ENCODE peak calls at places on chromosomes 16 and 17, in ten cellular contexts. G is A549, E is uterus, O is transverse colon, S is tibial nerve, M is ovary, I is IMR-90, Q is Peyer's patch, A is GM12891, P is heart left ventricle. J is an unnamed sample.

GRCh38 chr16:20372696-20373095 is 20.2 kb upstream of the UMOD start:
- DNase-seq in G (no peak), E (no peak), O (no peak), S (no peak), M (no peak), I (no peak), Q (no peak), A (no peak), P (no peak), J (no peak)

GRCh38 chr16:1870365-1871082 is 1.4 kb downstream of the MEIOB start:
- DNase-seq in G (peak), E (no peak), O (no peak), S (no peak), M (no peak), I (peak), Q (no peak), A (no peak), P (no peak), J (no peak)

GRCh38 chr16:30032083-30032819 is 1.2 kb upstream of the TLCD3B start:
- DNase-seq in G (no peak), E (no peak), O (peak), S (peak), M (peak), I (peak), Q (peak), A (no peak), P (no peak), J (peak)

GRCh38 chr17:39951924-39952664 is 10.7 kb upstream of the GSDMA start:
- DNase-seq in G (no peak), E (peak), O (peak), S (no peak), M (peak), I (no peak), Q (no peak), A (no peak), P (no peak), J (no peak)

GRCh38 chr17:27578718-27579085 is 52.3 kb upstream of the LGALS9 start:
- DNase-seq in G (no peak), E (no peak), O (no peak), S (no peak), M (no peak), I (peak), Q (no peak), A (peak), P (no peak), J (peak)

GRCh38 chr16:48075398-48075797 is 80.4 kb downstream of the ABCC12 start:
- DNase-seq in G (no peak), E (no peak), O (no peak), S (no peak), M (no peak), I (peak), Q (no peak), A (no peak), P (no peak), J (no peak)

GRCh38 chr17:53278466-53278865 is 544.3 kb upstream of the KIF2B start:
- DNase-seq in G (no peak), E (no peak), O (no peak), S (no peak), M (no peak), I (no peak), Q (no peak), A (no peak), P (no peak), J (no peak)

GRCh38 chr17:73786286-73786743 is 142.1 kb upstream of the SDK2 start:
- DNase-seq in G (peak), E (no peak), O (peak), S (no peak), M (no peak), I (no peak), Q (no peak), A (no peak), P (no peak), J (no peak)

GRCh38 chr16:67277999-67278772 is 1.1 kb upstream of the PLEKHG4 start:
- DNase-seq in G (peak), E (no peak), O (no peak), S (no peak), M (peak), I (peak), Q (no peak), A (no peak), P (peak), J (no peak)

GRCh38 chr17:50219939-50220465 is 18.6 kb upstream of the COL1A1 start:
- DNase-seq in G (no peak), E (peak), O (no peak), S (no peak), M (no peak), I (peak), Q (no peak), A (no peak), P (peak), J (no peak)

GRCh38 chr17:11239379-11239970 is 1.5 kb upstream of the SHISA6 start:
- DNase-seq in G (no peak), E (no peak), O (no peak), S (no peak), M (no peak), I (no peak), Q (no peak), A (no peak), P (no peak), J (no peak)

GRCh38 chr17:74240637-74241036 is 27.3 kb downstream of the TTYH2 start:
- DNase-seq in G (no peak), E (no peak), O (no peak), S (no peak), M (peak), I (no peak), Q (no peak), A (no peak), P (peak), J (no peak)

GRCh38 chr17:289409-289808 is 63.2 kb downstream of the RPH3AL start:
- DNase-seq in G (no peak), E (no peak), O (no peak), S (no peak), M (no peak), I (no peak), Q (no peak), A (no peak), P (no peak), J (no peak)

GRCh38 chr16:50616883-50617629 is 64.1 kb downstream of the SNX20 start:
- DNase-seq in G (no peak), E (no peak), O (no peak), S (no peak), M (peak), I (no peak), Q (no peak), A (no peak), P (no peak), J (no peak)

GRCh38 chr16:5002699-5003143 is 31.0 kb downstream of the NAGPA start:
- DNase-seq in G (no peak), E (no peak), O (no peak), S (no peak), M (no peak), I (no peak), Q (no peak), A (no peak), P (no peak), J (no peak)

GRCh38 chr17:48761114-48761513 is 32.6 kb upstream of the HOXB13 start:
- DNase-seq in G (no peak), E (no peak), O (no peak), S (no peak), M (no peak), I (no peak), Q (no peak), A (no peak), P (no peak), J (no peak)

GRCh38 chr17:66549312-66549705 is 246.9 kb downstream of the PRKCA start:
- DNase-seq in G (no peak), E (no peak), O (no peak), S (no peak), M (no peak), I (peak), Q (no peak), A (no peak), P (no peak), J (no peak)

GRCh38 chr16:28182183-28182582 is 29.6 kb downstream of the XPO6 start:
- DNase-seq in G (no peak), E (no peak), O (no peak), S (no peak), M (no peak), I (peak), Q (no peak), A (no peak), P (no peak), J (no peak)

GRCh38 chr16:27759301-27759871 is 209.4 kb downstream of the KATNIP start:
- DNase-seq in G (no peak), E (no peak), O (no peak), S (no peak), M (no peak), I (peak), Q (no peak), A (no peak), P (no peak), J (no peak)

GRCh38 chr17:40093580-40094201 is 6.7 kb downstream of the NR1D1 start:
- DNase-seq in G (no peak), E (no peak), O (no peak), S (no peak), M (no peak), I (no peak), Q (no peak), A (no peak), P (peak), J (no peak)

GRCh38 chr16:15644306-15644961 is 1.5 kb upstream of the MARF1 start:
- DNase-seq in G (no peak), E (no peak), O (peak), S (no peak), M (no peak), I (no peak), Q (no peak), A (no peak), P (no peak), J (no peak)

GRCh38 chr17:38731526-38732294 is 1.6 kb downstream of the CISD3 start:
- DNase-seq in G (no peak), E (no peak), O (peak), S (no peak), M (no peak), I (no peak), Q (no peak), A (no peak), P (no peak), J (no peak)

GRCh38 chr16:26672206-26672605 is 394.5 kb upstream of the C16orf82 start:
- DNase-seq in G (no peak), E (no peak), O (no peak), S (no peak), M (no peak), I (no peak), Q (no peak), A (no peak), P (no peak), J (no peak)

GRCh38 chr16:77732241-77732946 is 10.1 kb downstream of the NUDT7 start:
- DNase-seq in G (no peak), E (no peak), O (no peak), S (no peak), M (no peak), I (peak), Q (no peak), A (no peak), P (no peak), J (no peak)

GRCh38 chr17:40545660-40546059 is 19.6 kb downstream of the CCR7 start:
- DNase-seq in G (no peak), E (peak), O (peak), S (no peak), M (no peak), I (no peak), Q (peak), A (no peak), P (peak), J (no peak)

GRCh38 chr16:72122916-72123315 is 29.3 kb downstream of the DHX38 start:
- DNase-seq in G (no peak), E (no peak), O (no peak), S (no peak), M (no peak), I (no peak), Q (no peak), A (no peak), P (no peak), J (no peak)

GRCh38 chr16:67399218-67399733 is 6.0 kb upstream of the TPPP3 start:
- DNase-seq in G (peak), E (no peak), O (no peak), S (no peak), M (peak), I (no peak), Q (no peak), A (peak), P (peak), J (peak)

GRCh38 chr17:50028207-50029120 is 27.4 kb upstream of the ITGA3 start:
- DNase-seq in G (peak), E (no peak), O (no peak), S (no peak), M (no peak), I (peak), Q (no peak), A (no peak), P (no peak), J (no peak)

GRCh38 chr17:65261682-65262636 is 124.8 kb downstream of the RGS9 start:
- DNase-seq in G (no peak), E (no peak), O (no peak), S (no peak), M (no peak), I (peak), Q (no peak), A (no peak), P (no peak), J (no peak)

GRCh38 chr17:36034127-36034526 is 16.4 kb upstream of the CCL23 start:
- DNase-seq in G (no peak), E (no peak), O (no peak), S (no peak), M (no peak), I (no peak), Q (no peak), A (no peak), P (no peak), J (no peak)

GRCh38 chr17:14918540-14918939 is 346.6 kb downstream of the PMP22 start:
- DNase-seq in G (no peak), E (no peak), O (no peak), S (no peak), M (no peak), I (peak), Q (no peak), A (no peak), P (no peak), J (no peak)

GRCh38 chr17:17423656-17424055 is 53.1 kb upstream of the MED9 start:
- DNase-seq in G (no peak), E (no peak), O (no peak), S (no peak), M (no peak), I (no peak), Q (no peak), A (no peak), P (no peak), J (no peak)

GRCh38 chr17:1905190-1905919 is 75.5 kb downstream of the RPA1 start:
- DNase-seq in G (no peak), E (no peak), O (no peak), S (no peak), M (no peak), I (no peak), Q (no peak), A (no peak), P (no peak), J (no peak)

GRCh38 chr16:80803341-80804060 is 897 bp downstream of the CDYL2 start:
- DNase-seq in G (no peak), E (no peak), O (peak), S (no peak), M (no peak), I (no peak), Q (peak), A (peak), P (peak), J (peak)

GRCh38 chr16:53378138-53378537 is 56.1 kb upstream of the RBL2 start:
- DNase-seq in G (no peak), E (no peak), O (no peak), S (no peak), M (no peak), I (no peak), Q (no peak), A (no peak), P (no peak), J (no peak)

DNA sequence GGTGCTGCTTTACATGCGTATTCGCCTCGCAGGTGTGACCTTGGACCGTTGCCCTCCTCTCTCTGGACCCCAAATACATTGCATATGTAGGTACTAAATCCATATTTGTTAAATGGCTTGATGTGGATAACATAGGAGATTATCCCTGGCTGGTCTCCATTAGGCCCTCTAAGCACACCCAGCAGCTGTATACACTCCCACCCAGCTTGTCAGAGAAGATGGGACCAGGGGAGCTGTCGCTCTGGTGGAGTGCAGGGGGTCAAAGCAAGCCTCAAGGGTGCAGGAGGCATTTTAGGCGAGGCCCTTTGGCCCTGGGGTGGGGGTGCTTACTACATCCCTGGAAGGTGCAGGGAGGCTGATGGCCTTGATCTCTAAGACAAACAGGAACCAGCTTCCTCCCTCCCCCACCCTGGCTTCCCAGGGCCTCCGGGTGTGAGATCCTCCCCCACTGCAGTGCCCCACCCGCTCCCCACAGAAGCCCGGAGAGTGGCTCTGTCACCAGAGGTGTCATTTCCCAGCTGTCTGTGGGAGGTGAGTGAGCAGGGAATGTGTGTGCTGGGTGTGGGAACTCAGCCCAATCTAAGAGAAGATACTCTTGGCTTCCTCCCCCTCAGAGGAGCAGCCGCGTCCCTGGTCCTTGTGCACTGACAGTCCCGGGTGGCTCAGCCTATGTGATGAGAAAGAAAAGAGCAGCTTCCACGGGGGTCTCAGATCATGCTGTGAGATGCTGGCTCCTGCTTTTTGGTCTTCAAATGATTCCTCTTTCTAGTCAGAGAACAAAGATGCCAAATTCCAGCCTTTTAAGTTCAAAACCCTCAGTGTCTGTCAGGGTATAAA is 1.4 kb upstream of the VAMP2 start:
- DNase-seq in G (peak), E (peak), O (peak), S (peak), M (peak), I (peak), Q (peak), A (no peak), P (peak), J (peak)
- TF ChIP-seq POLR2A in G (no peak), E (peak), O (no peak), S (no peak), M (no peak), I (no peak), Q (no peak), A (no peak), P (no peak), J (peak)

GRCh38 chr16:79050063-79050462 is 550.5 kb downstream of the MAF start:
- DNase-seq in G (no peak), E (no peak), O (no peak), S (no peak), M (no peak), I (no peak), Q (no peak), A (no peak), P (no peak), J (no peak)
- TF ChIP-seq POLR2A in G (no peak), E (no peak), O (no peak), S (no peak), M (no peak), I (no peak), Q (no peak), A (no peak), P (no peak), J (no peak)

GRCh38 chr17:78266771-78267170 is 35.3 kb downstream of the TMEM235 start:
- DNase-seq in G (no peak), E (no peak), O (no peak), S (no peak), M (no peak), I (no peak), Q (no peak), A (no peak), P (no peak), J (no peak)
- TF ChIP-seq POLR2A in G (no peak), E (no peak), O (no peak), S (no peak), M (no peak), I (no peak), Q (no peak), A (no peak), P (no peak), J (no peak)

GRCh38 chr16:62940573-62940972 is 904.3 kb upstream of the CDH8 start:
- DNase-seq in G (no peak), E (no peak), O (no peak), S (no peak), M (no peak), I (no peak), Q (no peak), A (no peak), P (no peak), J (no peak)

GRCh38 chr16:62939687-62940086 is 903.4 kb upstream of the CDH8 start:
- DNase-seq in G (no peak), E (no peak), O (no peak), S (no peak), M (no peak), I (no peak), Q (no peak), A (no peak), P (no peak), J (no peak)
- TF ChIP-seq POLR2A in G (no peak), E (no peak), O (no peak), S (no peak), M (no peak), I (no peak), Q (no peak), A (no peak), P (no peak), J (no peak)

GRCh38 chr17:45052052-45052772 is 780 bp upstream of the DCAKD start:
- DNase-seq in G (no peak), E (peak), O (peak), S (peak), M (peak), I (no peak), Q (peak), A (no peak), P (peak), J (peak)
- TF ChIP-seq POLR2A in G (peak), E (peak), O (peak), S (peak), M (peak), I (no peak), Q (peak), A (peak), P (peak), J (no peak)

J was measured in erythroblast.